ENCODE peak calls at places on chromosomes 1 and 21, in ten cellular contexts. W is activated CD8-positive, alpha-beta memory T cell treated with anti-CD3 and anti-CD28 coated beads, Interleukin-2, amount 50 U/mL, for 4 hours; F is H54; D is Caki2; B is WERI-Rb-1; K is fibroblast of lung; U is ecto neural progenitor cell; O is PC-3; J is T-cell; E is H7. C is an unnamed sample.

GRCh38 chr1:241615043-241615974 is 24.9 kb downstream of the CHML start:
- DNase-seq in W (no peak), F (peak), U (no peak), E (no peak), B (no peak), K (no peak), D (peak), O (peak), J (no peak), C (no peak)

GRCh38 chr1:169288011-169288414 is 79.6 kb downstream of the NME7 start:
- DNase-seq in W (no peak), O (peak), J (no peak), B (no peak), K (no peak), U (no peak), E (no peak), D (no peak), F (no peak), C (no peak)

GRCh38 chr1:116413414-116413813 is 40.4 kb downstream of the ATP1A1 start:
- DNase-seq in J (no peak), O (no peak), K (no peak), B (no peak), D (no peak), W (no peak), F (no peak), E (no peak), U (no peak), C (no peak)

GRCh38 chr1:93705897-93706500 is 24.4 kb upstream of the BCAR3 start:
- DNase-seq in D (no peak), J (no peak), B (no peak), O (peak), U (no peak), F (no peak), W (no peak), K (no peak), E (no peak), C (no peak)

GRCh38 chr21:28298251-28298672 is 694.4 kb downstream of the LTN1 start:
- DNase-seq in J (no peak), D (no peak), W (no peak), F (no peak), B (no peak), O (peak), E (no peak), K (no peak), U (no peak), C (no peak)

GRCh38 chr1:88509369-88509768 is 174.7 kb upstream of the PKN2 start:
- DNase-seq in W (no peak), K (peak), B (no peak), U (no peak), F (no peak), E (no peak), D (no peak), J (no peak), O (peak), C (no peak)

GRCh38 chr1:220318673-220319072 is 46.4 kb upstream of the RAB3GAP2 start:
- DNase-seq in O (no peak), E (no peak), J (no peak), B (no peak), D (no peak), K (no peak), W (no peak), U (no peak), F (no peak), C (no peak)

GRCh38 chr1:111628153-111628552 is 8.6 kb downstream of the RAP1A start:
- DNase-seq in B (no peak), W (no peak), E (no peak), O (no peak), F (no peak), J (no peak), U (no peak), K (no peak), D (no peak), C (no peak)

GRCh38 chr1:228740991-228741390 is 5.7 kb downstream of the RHOU start:
- DNase-seq in O (no peak), J (no peak), F (no peak), W (no peak), U (no peak), B (no peak), D (no peak), K (no peak), E (no peak), C (no peak)

GRCh38 chr1:162389021-162389818 is 7.7 kb downstream of the C1orf226 start:
- DNase-seq in D (peak), F (no peak), J (no peak), O (peak), U (peak), K (peak), B (peak), W (no peak), E (peak), C (no peak)

C was measured in nucleus accumbens.